ENCODE peak calls at places on chromosomes 13 and 19, in six cellular contexts. J, Z, W, P, I and S are unnamed samples.

GRCh38 chr19:15223649-15224371 is 8.4 kb downstream of the EPHX3 start:
- DNase-seq in J (no peak), Z (no peak), W (peak), P (no peak), I (no peak), S (no peak)

GRCh38 chr19:34925278-34925855 is 1.3 kb upstream of the ZNF30 start:
- DNase-seq in J (no peak), Z (no peak), W (no peak), P (no peak), I (peak), S (no peak)

GRCh38 chr13:98291658-98292057 is 114.6 kb upstream of the RNF113B start:
- DNase-seq in J (no peak), Z (no peak), W (no peak), P (no peak), I (no peak), S (no peak)

GRCh38 chr13:75180805-75181455 is 301.0 kb downstream of the TBC1D4 start:
- DNase-seq in J (peak), Z (no peak), W (no peak), P (no peak), I (no peak), S (no peak)

GRCh38 chr19:41098762-41099161 is 10.5 kb downstream of the CYP2A13 start:
- DNase-seq in J (no peak), Z (no peak), W (no peak), P (no peak), I (no peak), S (no peak)

GRCh38 chr13:70579941-70580340 is 471.7 kb upstream of the KLHL1 start:
- DNase-seq in J (no peak), Z (no peak), W (no peak), P (no peak), I (no peak), S (no peak)

GRCh38 chr13:59774511-59774911 is 389.2 kb downstream of the DIAPH3 start:
- DNase-seq in J (peak), Z (peak), W (no peak), P (no peak), I (no peak), S (no peak)

GRCh38 chr19:47013041-47013517 is 6.6 kb upstream of the NPAS1 start:
- DNase-seq in J (peak), Z (peak), W (peak), P (no peak), I (peak), S (no peak)

GRCh38 chr13:44573790-44574465 is 2.2 kb downstream of the TSC22D1 start:
- DNase-seq in J (peak), Z (peak), W (no peak), P (no peak), I (no peak), S (no peak)

GRCh38 chr19:50660083-50660366 is 10.8 kb downstream of the C19orf81 start:
- DNase-seq in J (no peak), Z (no peak), W (no peak), P (no peak), I (no peak), S (no peak)

GRCh38 chr13:73610799-73611592 is 523.2 kb downstream of the KLF12 start:
- DNase-seq in J (no peak), Z (peak), W (no peak), P (no peak), I (no peak), S (no peak)

GRCh38 chr19:19232231-19232630 is 20.5 kb downstream of the NCAN start:
- DNase-seq in J (no peak), Z (no peak), W (no peak), P (no peak), I (no peak), S (no peak)

GRCh38 chr19:39671739-39672363 is 16.1 kb downstream of the LGALS16 start:
- DNase-seq in J (peak), Z (peak), W (no peak), P (peak), I (no peak), S (peak)

GRCh38 chr19:1840541-1841115 is 7.7 kb downstream of the REXO1 start:
- DNase-seq in J (no peak), Z (no peak), W (no peak), P (no peak), I (peak), S (no peak)

GRCh38 chr19:15159251-15159650 is 41.5 kb downstream of the NOTCH3 start:
- DNase-seq in J (no peak), Z (peak), W (no peak), P (no peak), I (no peak), S (no peak)

GRCh38 chr19:23440791-23441190 is 45.5 kb upstream of the ZNF91 start:
- DNase-seq in J (no peak), Z (no peak), W (no peak), P (no peak), I (no peak), S (no peak)

GRCh38 chr13:43383488-43384165 is 360.2 kb downstream of the DNAJC15 start:
- DNase-seq in J (no peak), Z (no peak), W (no peak), P (no peak), I (no peak), S (no peak)

GRCh38 chr13:39888865-39889810 is 233.7 kb downstream of the COG6 start:
- DNase-seq in J (peak), Z (peak), W (no peak), P (no peak), I (no peak), S (no peak)
- TF ChIP-seq CTCF in J (no peak), Z (no peak), W (no peak), P (no peak), I (no peak), S (no peak)

GRCh38 chr19:4583961-4584669 is 24.6 kb upstream of the SEMA6B start:
- DNase-seq in J (no peak), Z (peak), W (no peak), P (no peak), I (no peak), S (no peak)
- H3K4me3 ChIP-seq in J (peak), Z (peak), W (peak), P (peak), I (peak), S (peak)

GRCh38 chr13:50783066-50783465 is 60.4 kb downstream of the DLEU7 start:
- DNase-seq in J (no peak), Z (no peak), W (no peak), P (no peak), I (no peak), S (no peak)

GRCh38 chr13:50779443-50780200 is 63.9 kb downstream of the DLEU7 start:
- DNase-seq in J (no peak), Z (no peak), W (no peak), P (no peak), I (no peak), S (no peak)

GRCh38 chr13:50783940-50784339 is 59.6 kb downstream of the DLEU7 start:
- DNase-seq in J (no peak), Z (no peak), W (no peak), P (no peak), I (no peak), S (no peak)

GRCh38 chr13:50780201-50781015 is 63.1 kb downstream of the DLEU7 start:
- DNase-seq in J (peak), Z (no peak), W (no peak), P (no peak), I (no peak), S (no peak)
- TF ChIP-seq CTCF in J (no peak), Z (no peak), W (no peak), P (no peak), I (no peak), S (no peak)

GRCh38 chr13:94712812-94713555 is 639 bp upstream of the SOX21 start:
- DNase-seq in J (peak), Z (peak), W (no peak), P (no peak), I (no peak), S (no peak)
- H3K4me3 ChIP-seq in J (peak), Z (no peak), W (no peak), P (peak), I (peak), S (no peak)

DNA sequence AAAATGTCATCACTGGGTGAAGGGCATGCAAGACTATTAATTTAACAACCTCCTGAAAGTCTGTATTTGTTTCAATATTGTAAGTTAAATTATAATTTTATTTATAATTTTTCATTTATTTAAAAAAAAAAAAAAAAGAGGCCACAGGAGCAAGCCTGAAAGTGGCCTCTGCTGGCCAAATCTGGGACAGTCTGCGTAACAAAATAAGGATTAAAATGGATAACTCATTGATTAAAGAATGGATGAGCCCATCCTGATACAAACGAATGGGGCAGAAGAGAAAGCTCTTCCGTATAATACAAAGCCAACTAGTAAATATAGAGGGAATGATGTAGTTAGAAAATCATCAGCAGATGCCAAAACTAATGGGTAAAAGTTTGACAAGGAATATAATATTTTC is 36.2 kb downstream of the SUCLA2 start:
- DNase-seq in J (no peak), Z (no peak), W (no peak), P (no peak), I (no peak), S (no peak)
- TF ChIP-seq CTCF in J (peak), Z (no peak), W (no peak), P (no peak), I (no peak), S (peak)

DNA sequence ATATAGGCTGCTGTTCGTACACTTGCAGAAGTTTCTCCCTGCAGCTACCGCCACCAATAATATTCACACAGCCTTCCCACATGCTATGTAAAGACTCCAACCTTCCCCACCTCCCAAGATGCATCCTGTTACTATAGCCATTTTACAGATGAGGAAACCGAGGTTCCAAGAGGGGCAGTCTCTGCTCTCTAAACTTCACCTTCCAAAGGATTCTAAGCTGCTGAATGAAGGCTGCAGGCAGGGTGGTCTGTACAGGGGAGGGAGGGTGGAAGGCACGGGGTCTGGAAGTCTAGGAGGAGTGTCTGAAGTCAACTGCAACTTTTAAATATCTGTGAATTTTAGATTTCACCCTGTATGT is 1.9 kb upstream of the NFIC start:
- DNase-seq in J (no peak), Z (no peak), W (no peak), P (no peak), I (no peak), S (no peak)
- H3K4me3 ChIP-seq in J (no peak), Z (no peak), W (no peak), P (no peak), I (no peak), S (no peak)